ENCODE peak calls at places on chromosomes 3 and 15, in five cellular contexts. X is SJCRH30, Y is BE2C, D is cardiac muscle cell, F is iPS DF 6.9. G is an unnamed sample. For H3K4me1, H3K9me3 and H3K36me3, the result is how much of the 10 kb centered on the place peaks cover.

GRCh38 chr3:72032435-72033118 is 247.6 kb upstream of the PROK2 start:
- DNase-seq in X (no peak), Y (no peak), D (no peak), F (peak), G (no peak)

GRCh38 chr15:100686725-100687488 is 84.5 kb downstream of the ASB7 start:
- DNase-seq in X (no peak), Y (no peak), D (no peak), F (no peak), G (no peak)

GRCh38 chr3:21273256-21273999 is 477.6 kb downstream of the ZNF385D start:
- DNase-seq in X (no peak), Y (no peak), D (peak), F (no peak), G (no peak)

GRCh38 chr3:47836986-47837385 is 34.0 kb downstream of the DHX30 start:
- DNase-seq in X (no peak), Y (no peak), D (no peak), F (no peak), G (no peak)

GRCh38 chr3:123286308-123287023 is 84.7 kb downstream of the SEC22A start:
- DNase-seq in X (peak), Y (peak), D (peak), F (peak), G (peak)

GRCh38 chr3:9468460-9468859 is 71.0 kb downstream of the SETD5 start:
- DNase-seq in X (no peak), Y (no peak), D (no peak), F (no peak), G (no peak)

GRCh38 chr15:43208052-43209002 is 12.5 kb downstream of the EPB42 start:
- DNase-seq in X (no peak), Y (peak), D (no peak), F (no peak), G (no peak)

GRCh38 chr15:43776718-43777292 is at the start of gene ELL3:
- DNase-seq in X (no peak), Y (peak), D (peak), F (no peak), G (no peak)

GRCh38 chr3:155609586-155609985 is 135.3 kb downstream of the PLCH1 start:
- DNase-seq in X (no peak), Y (no peak), D (no peak), F (no peak), G (no peak)

GRCh38 chr3:25284249-25284648 is 143.8 kb upstream of the RARB start:
- DNase-seq in X (no peak), Y (no peak), D (no peak), F (no peak), G (no peak)

GRCh38 chr15:56804908-56805307 is 71.6 kb upstream of the ZNF280D start:
- DNase-seq in X (no peak), Y (no peak), D (peak), F (no peak), G (no peak)

GRCh38 chr3:73661262-73661661 is 36.5 kb upstream of the PDZRN3 start:
- DNase-seq in X (no peak), Y (no peak), D (peak), F (no peak), G (no peak)

GRCh38 chr3:157082305-157082981 is 77.5 kb downstream of the CCNL1 start:
- DNase-seq in X (no peak), Y (no peak), D (peak), F (no peak), G (no peak)

GRCh38 chr3:71310595-71311319 is 272.8 kb downstream of the FOXP1 start:
- DNase-seq in X (no peak), Y (peak), D (peak), F (no peak), G (peak)

GRCh38 chr3:37944243-37944955 is 46.2 kb upstream of the VILL start:
- DNase-seq in X (no peak), Y (no peak), D (no peak), F (no peak), G (no peak)

GRCh38 chr15:38069001-38069400 is 134.6 kb downstream of the TMCO5A start:
- DNase-seq in X (peak), Y (peak), D (peak), F (no peak), G (peak)

GRCh38 chr15:100224206-100225185 is 117.3 kb downstream of the ADAMTS17 start:
- DNase-seq in X (peak), Y (no peak), D (no peak), F (no peak), G (no peak)

GRCh38 chr3:133040696-133041523 is 2.7 kb downstream of the TMEM108 start:
- DNase-seq in X (peak), Y (peak), D (peak), F (peak), G (peak)

GRCh38 chr15:65177901-65178300 is 7.2 kb downstream of the CLPX start:
- DNase-seq in X (no peak), Y (no peak), D (no peak), F (no peak), G (no peak)

GRCh38 chr3:138220242-138220641 is 33.1 kb downstream of the ARMC8 start:
- DNase-seq in X (no peak), Y (no peak), D (no peak), F (no peak), G (no peak)

GRCh38 chr3:183449391-183449790 is 21.0 kb upstream of the MCF2L2 start:
- DNase-seq in X (peak), Y (peak), D (peak), F (no peak), G (no peak)

GRCh38 chr3:43243590-43244587 is 42.5 kb upstream of the SNRK start:
- DNase-seq in X (no peak), Y (no peak), D (peak), F (no peak), G (no peak)

GRCh38 chr3:11803977-11804903 is 42.4 kb downstream of the TAMM41 start:
- DNase-seq in X (peak), Y (peak), D (peak), F (peak), G (no peak)

DNA sequence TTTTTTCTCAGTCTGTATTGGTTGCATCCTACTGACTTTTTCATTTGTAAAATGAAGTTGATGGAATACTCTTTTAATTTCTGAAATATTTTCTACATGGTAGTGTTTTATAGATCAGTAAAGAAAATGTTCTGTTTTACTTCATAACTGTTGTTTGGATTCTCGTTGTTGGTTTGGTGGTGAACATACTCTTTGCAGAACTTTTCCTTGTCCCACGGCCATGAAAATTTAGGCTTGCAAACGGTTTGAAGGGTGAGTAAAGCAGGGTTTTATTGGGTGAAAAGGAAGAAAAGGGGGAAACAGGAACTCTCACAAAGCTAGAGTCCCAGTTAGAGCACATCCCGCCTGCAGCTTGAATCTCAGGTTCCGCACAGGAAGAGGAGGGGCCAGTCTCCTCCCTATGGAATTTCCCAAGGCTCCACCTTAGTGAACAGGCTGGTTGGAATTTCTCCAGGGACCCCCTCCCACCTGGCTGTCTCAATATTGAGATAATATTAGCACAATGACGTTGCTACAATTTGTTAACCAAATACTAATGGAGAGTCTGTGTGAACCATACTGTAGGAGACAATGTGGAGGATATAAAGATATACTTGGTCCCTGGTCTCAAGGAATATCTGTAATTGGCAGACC is 5.6 kb downstream of the PDCD6IP start:
- DNase-seq in X (no peak), Y (no peak), D (no peak), F (no peak), G (no peak)
- H3K4me1 ChIP-seq in X (under half), Y (under half), D (under half), F (under half), G (under half)

GRCh38 chr15:89068325-89068784 is 19.9 kb upstream of the ABHD2 start:
- DNase-seq in X (peak), Y (no peak), D (peak), F (no peak), G (no peak)

GRCh38 chr15:89071471-89071870 is 16.8 kb upstream of the ABHD2 start:
- DNase-seq in X (no peak), Y (no peak), D (no peak), F (no peak), G (no peak)

GRCh38 chr15:89066280-89066679 is 22.0 kb upstream of the ABHD2 start:
- DNase-seq in X (no peak), Y (no peak), D (no peak), F (no peak), G (no peak)

GRCh38 chr15:89070197-89071124 is 17.8 kb upstream of the ABHD2 start:
- DNase-seq in X (no peak), Y (no peak), D (no peak), F (no peak), G (no peak)

DNA sequence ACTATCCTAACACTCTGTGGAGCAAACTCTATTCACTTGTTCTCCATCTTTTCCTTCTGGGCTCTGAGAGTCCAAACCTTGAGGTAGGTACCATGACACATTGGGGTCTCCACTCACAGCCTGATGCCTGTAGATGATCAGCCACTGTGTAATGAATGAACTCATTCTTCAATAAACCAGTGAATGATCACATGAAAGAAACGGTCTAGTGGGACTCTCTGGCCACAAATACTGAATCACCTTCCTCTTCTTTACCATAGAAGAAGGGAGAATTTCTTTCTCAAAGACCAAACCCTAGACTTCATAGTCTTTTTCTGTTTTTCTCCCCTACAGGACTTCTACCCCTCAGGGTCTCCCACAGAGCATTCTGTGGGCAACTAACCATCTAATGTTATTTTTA is 20.5 kb upstream of the ABHD2 start:
- DNase-seq in X (no peak), Y (no peak), D (no peak), F (no peak), G (no peak)
- H3K9me3 ChIP-seq in X (under half), Y (under half), D (under half), F (under half), G (under half)

GRCh38 chr3:42214064-42214463 is 51.9 kb downstream of the CCK start:
- DNase-seq in X (no peak), Y (no peak), D (no peak), F (no peak), G (no peak)

GRCh38 chr3:42214565-42215283 is 51.3 kb downstream of the CCK start:
- DNase-seq in X (no peak), Y (no peak), D (no peak), F (no peak), G (no peak)

GRCh38 chr3:42213417-42213816 is 52.6 kb downstream of the CCK start:
- DNase-seq in X (no peak), Y (no peak), D (no peak), F (no peak), G (no peak)

GRCh38 chr3:42216820-42217416 is 49.1 kb downstream of the CCK start:
- DNase-seq in X (no peak), Y (no peak), D (no peak), F (no peak), G (no peak)

DNA sequence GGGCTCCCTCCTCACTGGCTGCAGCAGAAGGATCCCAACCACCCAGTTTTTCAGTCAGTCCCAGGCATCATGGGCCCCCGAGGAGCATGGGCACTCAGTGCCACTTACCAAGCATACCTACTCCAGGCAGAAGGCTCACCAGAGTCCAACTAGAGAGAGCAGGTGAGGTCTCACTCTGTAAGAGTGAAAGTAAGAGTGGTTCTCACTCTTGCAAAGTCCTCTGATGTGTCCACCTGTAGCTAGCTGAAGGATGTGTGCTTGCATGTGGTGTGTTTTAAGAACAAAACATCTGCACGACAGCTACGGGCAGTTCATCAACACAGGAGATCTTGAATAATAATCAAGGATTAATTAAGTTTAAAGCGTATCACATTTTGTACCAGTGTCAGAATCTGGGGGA is 49.7 kb downstream of the CCK start:
- DNase-seq in X (no peak), Y (no peak), D (no peak), F (no peak), G (no peak)
- H3K36me3 ChIP-seq in X (under half), Y (under half), D (under half), F (under half), G (under half)

DNA sequence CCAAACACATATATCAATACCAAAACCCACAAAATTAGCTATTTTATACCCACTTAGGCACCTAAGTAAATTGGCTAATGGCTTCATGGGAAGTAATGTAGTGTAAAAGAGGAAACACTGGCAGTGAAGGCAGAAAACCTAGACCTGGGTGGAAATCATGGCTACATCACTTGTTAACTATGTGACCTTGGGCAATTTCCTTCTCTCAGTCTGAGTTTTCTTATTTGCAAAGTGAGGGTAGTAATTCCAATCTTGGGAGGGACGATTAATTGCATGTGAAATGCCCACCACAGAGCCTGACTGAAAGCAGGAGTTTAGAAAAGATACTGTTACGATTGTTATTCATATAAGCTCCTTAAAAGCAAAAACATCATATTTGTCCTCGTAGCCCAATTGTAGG is 6.1 kb downstream of the PTPN9 start:
- DNase-seq in X (no peak), Y (no peak), D (peak), F (no peak), G (no peak)
- H3K4me1 ChIP-seq in X (under half), Y (under half), D (under half), F (under half), G (under half)

DNA sequence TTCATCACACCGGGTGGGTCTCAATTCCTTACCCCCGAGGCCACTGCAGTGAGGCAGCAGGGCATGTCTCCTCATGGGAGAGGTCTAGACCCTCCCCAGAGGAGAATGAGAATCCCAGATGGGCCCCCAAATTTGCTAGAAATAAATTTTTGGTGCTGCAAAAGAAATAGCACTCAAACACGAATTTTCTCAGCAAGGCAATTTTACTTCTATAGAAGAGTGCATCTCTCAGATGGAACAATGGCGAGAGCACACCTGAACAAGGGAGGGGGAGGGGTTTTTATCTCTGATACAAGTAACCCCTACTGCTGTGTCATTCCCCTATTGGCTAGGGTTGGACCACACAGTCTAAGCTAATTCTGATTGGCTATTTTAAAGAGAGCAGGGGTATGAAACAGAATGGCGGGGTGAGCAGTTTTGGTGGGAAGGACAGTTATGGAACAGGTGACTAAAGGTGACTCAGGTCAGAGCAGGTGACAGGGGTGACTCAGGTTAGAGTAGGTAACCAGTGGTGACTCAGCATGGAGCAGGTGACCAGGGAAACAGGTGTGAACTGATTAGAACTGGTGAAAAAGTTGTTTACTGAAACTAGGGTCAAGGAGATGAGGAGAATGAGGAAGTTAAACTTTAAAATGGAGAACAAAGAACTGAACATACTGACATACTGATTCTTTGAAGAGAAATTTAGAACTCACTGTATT is 93.0 kb upstream of the WNT7A start:
- DNase-seq in X (no peak), Y (no peak), D (no peak), F (no peak), G (no peak)
- H3K9me3 ChIP-seq in X (under half), Y (under half), D (under half), F (under half), G (under half)

DNA sequence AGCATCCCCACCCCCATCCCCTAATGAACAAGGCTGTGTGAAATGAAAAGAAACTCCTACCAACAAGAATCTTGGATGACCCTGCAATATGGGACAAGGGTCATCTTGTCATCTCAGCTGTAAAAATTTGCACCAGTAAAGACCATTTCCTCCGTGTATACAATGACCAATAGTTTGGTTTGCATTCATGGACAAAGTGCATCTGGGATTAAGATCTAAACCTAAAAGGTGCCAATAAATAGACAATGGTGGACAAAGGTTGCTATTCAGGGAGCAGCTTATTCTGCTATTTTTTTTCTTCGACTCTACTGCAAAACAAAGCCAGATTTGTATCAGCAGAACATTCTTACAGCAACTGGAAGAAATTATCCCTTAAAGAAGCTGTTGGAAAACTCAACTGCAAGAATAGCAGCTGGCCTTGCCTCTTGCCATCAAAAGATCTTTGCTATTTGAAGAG is 8.0 kb downstream of the MGLL start:
- DNase-seq in X (no peak), Y (no peak), D (no peak), F (no peak), G (no peak)
- H3K36me3 ChIP-seq in X (half or more), Y (under half), D (under half), F (under half), G (half or more)

DNA sequence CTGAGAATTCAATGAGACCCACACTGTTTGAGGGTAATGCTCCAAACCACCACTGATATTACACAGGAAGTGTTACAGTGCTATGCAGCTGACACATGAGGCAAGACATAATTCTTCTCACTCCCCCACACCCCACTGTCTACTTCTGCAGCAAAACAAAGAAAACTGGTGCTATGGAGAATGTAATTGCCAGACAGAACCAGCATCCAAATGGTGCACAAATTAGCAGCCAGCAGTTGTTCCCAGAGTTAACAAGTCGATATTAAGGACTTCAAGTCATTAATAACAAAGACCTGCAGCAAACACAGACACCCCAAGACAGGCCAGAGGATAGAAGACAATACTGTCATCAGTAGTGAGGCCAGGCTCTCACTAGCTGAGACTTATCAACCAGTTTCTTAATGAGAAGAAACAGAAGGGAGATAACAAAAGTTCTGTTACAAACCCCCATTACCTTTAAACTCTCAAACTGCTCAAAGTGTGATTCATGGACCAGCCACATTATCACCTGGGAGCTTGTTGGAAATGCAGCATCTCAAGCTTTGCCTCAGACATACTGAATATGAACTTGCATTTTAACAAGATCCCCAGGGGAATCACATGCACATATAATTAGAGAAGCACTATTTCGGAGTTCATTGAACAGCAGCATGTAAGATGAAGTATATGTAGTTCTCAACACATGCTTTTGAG is 58.7 kb upstream of the FNDC3B start:
- DNase-seq in X (no peak), Y (no peak), D (peak), F (no peak), G (no peak)
- H3K4me1 ChIP-seq in X (under half), Y (under half), D (under half), F (under half), G (under half)

DNA sequence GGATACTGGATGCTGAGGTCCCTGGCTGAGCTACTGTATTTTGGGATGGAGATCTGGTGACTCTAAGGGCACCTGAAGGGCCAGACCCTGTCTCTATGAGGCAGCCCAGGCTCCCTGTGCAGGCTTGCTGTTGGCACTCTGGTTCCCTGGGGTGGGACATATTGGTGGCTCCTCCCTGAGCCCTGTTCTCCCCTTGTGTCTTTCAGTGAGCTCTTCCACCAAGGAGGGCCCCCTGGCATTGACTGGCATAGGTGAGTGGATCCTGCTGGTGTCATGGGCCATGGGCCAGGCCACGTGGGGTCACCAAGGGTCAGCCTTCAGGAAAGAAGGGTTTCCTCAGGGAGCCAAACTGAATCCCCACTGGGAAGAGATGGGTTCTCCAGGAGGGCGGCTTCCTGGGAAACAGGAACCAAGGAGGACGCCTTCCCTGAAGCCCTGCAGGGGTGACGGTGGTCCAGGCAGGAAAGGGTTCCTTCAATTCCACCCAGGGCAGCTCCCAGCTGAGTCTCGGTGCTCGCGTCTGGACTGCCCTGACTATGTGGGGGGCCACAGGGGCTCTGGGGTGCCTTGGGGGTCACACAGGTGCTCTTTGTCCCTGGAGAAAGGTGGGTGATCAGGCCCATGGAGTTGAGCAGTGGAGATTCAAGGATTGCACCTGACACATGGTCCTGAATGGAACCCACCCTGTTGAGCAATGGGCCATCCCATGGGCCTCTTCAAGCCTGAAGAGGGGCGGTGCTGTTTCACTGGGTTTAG is 220.4 kb downstream of the SNRPN start:
- DNase-seq in X (peak), Y (peak), D (no peak), F (no peak), G (no peak)
- H3K9me3 ChIP-seq in X (under half), Y (under half), D (under half), F (under half), G (under half)

G was measured in SJSA1.